ENCODE peak calls at places on chromosomes 1 and 21, in eight cellular contexts. M is HCT116, Y is stomach, V is SK-N-SH, X is endothelial cell of umbilical vein, D is prostate gland, J is transverse colon, A is upper lobe of left lung. Z is an unnamed sample.

GRCh38 chr1:240098534-240098933 is 6.9 kb downstream of the FMN2 start:
- DNase-seq in M (no peak), Y (no peak), V (no peak), X (no peak), D (no peak), J (no peak), A (no peak), Z (no peak)

GRCh38 chr1:14590781-14591180 is 7.7 kb upstream of the KAZN start:
- DNase-seq in M (no peak), Y (no peak), V (no peak), X (no peak), D (no peak), J (no peak), A (no peak), Z (no peak)

GRCh38 chr1:17653728-17654351 is 101.3 kb upstream of the ACTL8 start:
- DNase-seq in M (no peak), Y (no peak), V (peak; percentile 85), X (peak; percentile 25), D (no peak), J (no peak), A (no peak), Z (no peak)

GRCh38 chr21:26148071-26148470 is 22.5 kb downstream of the APP start:
- DNase-seq in M (no peak), Y (no peak), V (no peak), X (peak; percentile 64), D (no peak), J (no peak), A (no peak), Z (no peak)

GRCh38 chr1:156766288-156767100 is 841 bp upstream of the PRCC start:
- DNase-seq in M (no peak), Y (no peak), V (peak; percentile 47), X (no peak), D (no peak), J (no peak), A (no peak), Z (no peak)

GRCh38 chr1:204464174-204464573 is 30.4 kb downstream of the PIK3C2B start:
- DNase-seq in M (no peak), Y (no peak), V (no peak), X (no peak), D (no peak), J (no peak), A (no peak), Z (no peak)

GRCh38 chr1:225746361-225747179 is 31.1 kb upstream of the SRP9 start:
- DNase-seq in M (peak; percentile 51), Y (peak; percentile 75), V (no peak), X (peak; percentile 87), D (peak; percentile 58), J (peak; percentile 71), A (peak; percentile 65), Z (peak; percentile 38)

GRCh38 chr1:93419344-93419743 is 28.6 kb upstream of the FNBP1L start:
- DNase-seq in M (no peak), Y (no peak), V (no peak), X (no peak), D (no peak), J (no peak), A (no peak), Z (no peak)

GRCh38 chr1:65812065-65812464 is 19.4 kb downstream of the PDE4B start:
- DNase-seq in M (peak; percentile 45), Y (no peak), V (no peak), X (peak; percentile 75), D (no peak), J (peak; percentile 39), A (peak; percentile 53), Z (peak; percentile 12)

GRCh38 chr1:183460596-183460995 is 11.7 kb upstream of the SMG7 start:
- DNase-seq in M (no peak), Y (no peak), V (no peak), X (no peak), D (no peak), J (no peak), A (no peak), Z (no peak)

DNA sequence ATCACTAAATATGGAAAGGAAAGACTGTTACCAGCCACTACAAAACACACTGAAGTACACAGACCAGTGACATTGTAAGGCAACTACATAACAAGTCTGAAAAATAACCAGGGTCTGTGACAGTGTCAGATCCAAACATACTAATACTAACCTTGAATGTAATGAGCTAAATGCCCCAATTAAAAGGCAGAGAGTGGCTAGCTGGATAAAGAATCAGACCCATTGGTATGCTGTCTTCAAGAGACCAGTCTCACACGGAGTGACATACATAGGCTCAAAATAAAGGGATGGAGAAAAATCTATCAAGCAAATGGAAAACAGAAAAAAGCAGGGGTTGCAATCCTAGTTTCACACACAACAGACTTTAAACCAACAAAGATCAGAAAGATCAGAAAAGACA is 100.1 kb downstream of the MAGI3 start:
- DNase-seq in M (no peak), Y (no peak), V (no peak), X (no peak), D (no peak), J (no peak), A (no peak), Z (no peak)
- H3K9me3 ChIP-seq in M (peaks cover 6% of the 10 kb centered on the region), Y (peaks cover 31% of the 10 kb centered on the region), V (peaks cover 9% of the 10 kb centered on the region), X (no peaks in the 10 kb centered on the region), D (no peaks in the 10 kb centered on the region), J (peaks cover 23% of the 10 kb centered on the region), A (peaks cover 13% of the 10 kb centered on the region), Z (no peaks in the 10 kb centered on the region)

GRCh38 chr1:3629561-3630160 is 4.8 kb downstream of the TPRG1L start:
- DNase-seq in M (no peak), Y (no peak), V (no peak), X (no peak), D (no peak), J (no peak), A (no peak), Z (no peak)

GRCh38 chr1:3630914-3631313 is 6.1 kb downstream of the TPRG1L start:
- DNase-seq in M (no peak), Y (no peak), V (no peak), X (no peak), D (no peak), J (no peak), A (no peak), Z (no peak)

GRCh38 chr1:3631330-3631729 is 6.5 kb downstream of the TPRG1L start:
- DNase-seq in M (no peak), Y (no peak), V (no peak), X (no peak), D (no peak), J (no peak), A (no peak), Z (no peak)

GRCh38 chr1:3631865-3632264 is 7.0 kb downstream of the TPRG1L start:
- DNase-seq in M (no peak), Y (no peak), V (no peak), X (no peak), D (no peak), J (no peak), A (no peak), Z (no peak)

DNA sequence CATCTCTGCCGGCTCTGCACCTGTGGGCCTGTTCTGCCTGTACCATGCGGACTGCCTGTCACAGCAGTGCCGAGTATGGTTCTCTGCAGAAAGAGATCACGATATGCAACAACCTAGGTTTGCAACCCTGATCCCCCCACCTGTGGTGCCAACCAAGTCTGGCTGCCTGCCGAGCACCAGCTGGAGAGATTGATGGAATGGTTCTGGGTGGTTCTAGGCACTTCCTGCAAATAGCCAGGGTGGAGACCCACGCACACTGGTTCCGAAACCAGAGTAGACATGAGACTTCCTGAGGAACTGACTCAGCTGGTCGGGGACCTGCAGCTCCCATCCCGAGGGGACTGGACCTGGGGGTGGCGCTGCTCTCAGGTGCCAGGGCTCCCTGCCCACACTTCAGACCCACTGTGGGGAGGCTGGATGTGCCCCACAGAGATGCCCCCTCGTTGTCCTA is 5.4 kb downstream of the TPRG1L start:
- DNase-seq in M (no peak), Y (no peak), V (no peak), X (no peak), D (no peak), J (no peak), A (no peak), Z (no peak)
- H3K36me3 ChIP-seq in M (peaks cover 13% of the 10 kb centered on the region), Y (peaks cover 81% of the 10 kb centered on the region), V (peaks cover 71% of the 10 kb centered on the region), X (no peaks in the 10 kb centered on the region), D (peaks cover 6% of the 10 kb centered on the region), J (peaks cover 21% of the 10 kb centered on the region), A (peaks cover 60% of the 10 kb centered on the region), Z (peaks cover 5% of the 10 kb centered on the region)

DNA sequence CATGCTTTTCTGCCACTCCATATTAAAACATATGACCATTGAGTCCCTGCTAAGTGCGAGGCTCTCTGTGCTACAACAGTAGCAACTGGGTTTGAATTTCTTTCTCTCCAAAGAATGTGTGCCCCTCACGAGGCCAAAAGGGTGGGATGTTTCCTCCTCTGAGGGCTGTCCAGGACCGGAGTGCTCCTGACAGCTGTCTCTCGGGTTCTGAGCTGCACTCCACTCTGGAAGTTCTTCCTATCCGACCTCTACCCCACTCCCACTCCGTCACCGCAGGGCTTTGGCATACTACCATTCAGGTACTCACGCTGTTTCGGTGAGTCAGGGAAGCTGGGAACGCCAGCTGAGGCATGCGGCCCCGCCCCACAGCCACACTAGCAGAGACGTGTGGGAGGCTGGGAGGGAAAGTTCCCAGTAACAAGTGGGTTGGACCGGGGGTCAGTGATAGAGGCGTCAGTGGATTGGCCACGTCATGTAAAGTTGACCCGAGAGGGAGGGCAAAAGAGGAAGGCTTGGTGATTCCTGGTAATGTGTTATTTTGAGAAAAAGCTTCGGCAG is 715 bp upstream of the SLC50A1 start:
- DNase-seq in M (peak; percentile 92), Y (peak; percentile 94), V (peak; percentile 66), X (peak; percentile 96), D (peak; percentile 87), J (peak; percentile 95), A (peak; percentile 97), Z (peak; percentile 87)
- TF ChIP-seq POLR2AphosphoS5 in M (no peak), Y (peak; percentile 97), V (no peak), X (no peak), D (peak; percentile 89), J (peak; percentile 81), A (peak; percentile 75), Z (no peak)

GRCh38 chr1:4309676-4310320 is 344.6 kb upstream of the AJAP1 start:
- DNase-seq in M (no peak), Y (no peak), V (no peak), X (no peak), D (no peak), J (no peak), A (no peak), Z (no peak)
- H3K9me3 ChIP-seq in M (no peaks in the 10 kb centered on the region), Y (peaks cover 24% of the 10 kb centered on the region), V (no peaks in the 10 kb centered on the region), X (peaks cover 6% of the 10 kb centered on the region), D (no peaks in the 10 kb centered on the region), J (peaks cover 9% of the 10 kb centered on the region), A (peaks cover 13% of the 10 kb centered on the region), Z (no peaks in the 10 kb centered on the region)

DNA sequence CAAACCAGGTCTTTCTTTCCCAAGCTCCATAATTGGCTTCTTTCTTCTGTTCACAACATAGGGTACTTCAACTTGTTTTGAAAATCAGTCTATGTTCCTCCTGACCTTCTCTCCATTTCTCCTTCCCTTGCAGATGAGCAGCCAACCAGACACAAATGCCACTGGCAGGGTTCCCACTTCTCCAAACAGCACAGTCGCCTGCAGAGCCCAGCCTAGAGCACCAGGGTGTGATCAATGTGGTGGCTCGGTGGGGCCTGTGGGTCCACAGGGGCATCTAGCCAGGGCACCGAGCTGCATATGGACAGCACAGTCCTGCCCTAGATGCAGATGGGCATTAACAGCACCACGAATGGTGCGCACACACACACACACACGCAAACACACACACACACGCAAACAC is 112.8 kb downstream of the NPHP4 start:
- DNase-seq in M (no peak), Y (no peak), V (no peak), X (no peak), D (no peak), J (no peak), A (no peak), Z (no peak)
- H3K36me3 ChIP-seq in M (no peaks in the 10 kb centered on the region), Y (peaks cover 69% of the 10 kb centered on the region), V (peaks cover 14% of the 10 kb centered on the region), X (no peaks in the 10 kb centered on the region), D (no peaks in the 10 kb centered on the region), J (peaks cover 4% of the 10 kb centered on the region), A (peaks cover 16% of the 10 kb centered on the region), Z (no peaks in the 10 kb centered on the region)

Z was measured in Panc1.